ENCODE peak calls at places on chromosomes 16 and 17, in six cellular contexts. Q is activated CD4-positive, alpha-beta T cell treated with anti-CD3 and anti-CD28 coated beads for 36 hours; L is left cardiac atrium; E is foreskin keratinocyte; J is Panc1; R is activated CD8-positive, alpha-beta T cell treated with anti-CD3 and anti-CD28 coated beads, Interleukin-2, amount 10 ng/mL, durations not matched to agents 7 days and 5 days. N is an unnamed sample.

GRCh38 chr17:34300652-34301390 is 15.3 kb downstream of the CCL11 start:
- ATAC-seq in Q (no peak), L (no peak), E (peak), J (no peak), R (no peak), N (no peak)

GRCh38 chr17:11564483-11565380 is 33.5 kb upstream of the DNAH9 start:
- ATAC-seq in Q (no peak), L (peak), E (no peak), J (no peak), R (no peak), N (no peak)

GRCh38 chr17:35566955-35567354 is 6.3 kb upstream of the SLFN14 start:
- ATAC-seq in Q (no peak), L (no peak), E (no peak), J (no peak), R (no peak), N (no peak)

GRCh38 chr17:44317545-44317944 is 7.1 kb downstream of the SLC25A39 start:
- ATAC-seq in Q (no peak), L (no peak), E (no peak), J (no peak), R (no peak), N (no peak)

GRCh38 chr17:78414178-78415162 is 36.0 kb downstream of the PGS1 start:
- ATAC-seq in Q (peak), L (no peak), E (no peak), J (no peak), R (peak), N (no peak)

GRCh38 chr16:73434621-73435020 is 386.7 kb upstream of the ZFHX3 start:
- ATAC-seq in Q (no peak), L (no peak), E (no peak), J (no peak), R (no peak), N (no peak)

GRCh38 chr17:15382866-15383265 is 41.5 kb upstream of the TEKT3 start:
- ATAC-seq in Q (no peak), L (no peak), E (no peak), J (no peak), R (no peak), N (no peak)

GRCh38 chr16:24834459-24835335 is 11.1 kb upstream of the SLC5A11 start:
- ATAC-seq in Q (peak), L (peak), E (peak), J (peak), R (no peak), N (no peak)

GRCh38 chr17:67270411-67270810 is 25.4 kb upstream of the HELZ start:
- ATAC-seq in Q (no peak), L (no peak), E (no peak), J (no peak), R (no peak), N (no peak)

GRCh38 chr16:84308120-84308519 is 13.4 kb downstream of the WFDC1 start:
- ATAC-seq in Q (no peak), L (peak), E (peak), J (peak), R (no peak), N (no peak)

GRCh38 chr17:27563532-27563931 is 67.5 kb upstream of the LGALS9 start:
- ATAC-seq in Q (peak), L (no peak), E (no peak), J (no peak), R (peak), N (no peak)

GRCh38 chr17:34107019-34107418 is 148.1 kb upstream of the CCL2 start:
- ATAC-seq in Q (no peak), L (no peak), E (no peak), J (no peak), R (no peak), N (no peak)

GRCh38 chr17:42323268-42323773 is 35.0 kb downstream of the STAT5A start:
- ATAC-seq in Q (no peak), L (no peak), E (no peak), J (no peak), R (no peak), N (no peak)

GRCh38 chr17:35161281-35161761 is 13.7 kb downstream of the UNC45B start:
- ATAC-seq in Q (peak), L (peak), E (no peak), J (no peak), R (peak), N (no peak)

GRCh38 chr16:87384162-87384999 is 805 bp upstream of the FBXO31 start:
- ATAC-seq in Q (peak), L (peak), E (peak), J (peak), R (peak), N (peak)

GRCh38 chr17:82227629-82228277 is 1.1 kb upstream of the SLC16A3 start:
- ATAC-seq in Q (no peak), L (no peak), E (no peak), J (no peak), R (no peak), N (no peak)

GRCh38 chr17:42178817-42179216 is 2.1 kb downstream of the KCNH4 start:
- ATAC-seq in Q (no peak), L (no peak), E (no peak), J (no peak), R (no peak), N (peak)

GRCh38 chr16:54177857-54178490 is 108.6 kb downstream of the IRX3 start:
- ATAC-seq in Q (no peak), L (no peak), E (no peak), J (no peak), R (no peak), N (no peak)

GRCh38 chr16:12573730-12574383 is 229.8 kb downstream of the CPPED1 start:
- ATAC-seq in Q (peak), L (no peak), E (peak), J (peak), R (peak), N (peak)

GRCh38 chr16:82059161-82059982 is 24.3 kb downstream of the HSD17B2 start:
- ATAC-seq in Q (no peak), L (no peak), E (no peak), J (no peak), R (no peak), N (no peak)

N was measured in stimulated activated memory B cell treated with anti-CD40 and anti-IgM and Interleukin-4, amounts not matched to agents 10 μg/mL and 1 μg/mL and 100 μg/mL, for 72 hours.